ENCODE peak calls at places on chromosome 13, in six cellular contexts. I, K, A, U, L and W are unnamed samples.
A peak's percentile ranks its signal among the peaks of the same experiment; 100 is the strongest.

GRCh38 chr13:43908156-43909126 is 28.7 kb downstream of the LACC1 start:
- DNase-seq in I (peak; percentile 25), K (peak; percentile 55), A (peak; percentile 73), U (no peak), L (no peak), W (peak; percentile 5)

GRCh38 chr13:76953921-76954320 is 5.6 kb downstream of the ACOD1 start:
- DNase-seq in I (no peak), K (no peak), A (no peak), U (no peak), L (no peak), W (no peak)

GRCh38 chr13:41546372-41547252 is 89.3 kb downstream of the RGCC start:
- DNase-seq in I (no peak), K (peak; percentile 32), A (no peak), U (no peak), L (no peak), W (peak; percentile 41)

GRCh38 chr13:75445717-75446529 is 36.0 kb downstream of the TBC1D4 start:
- DNase-seq in I (no peak), K (no peak), A (no peak), U (no peak), L (no peak), W (no peak)

GRCh38 chr13:47897411-47898050 is 103.5 kb downstream of the SUCLA2 start:
- DNase-seq in I (no peak), K (no peak), A (no peak), U (no peak), L (no peak), W (no peak)

GRCh38 chr13:52084971-52085370 is 43.9 kb downstream of the NEK5 start:
- DNase-seq in I (no peak), K (no peak), A (no peak), U (no peak), L (no peak), W (no peak)

GRCh38 chr13:109344552-109345157 is 441.7 kb downstream of the IRS2 start:
- DNase-seq in I (peak; percentile 55), K (no peak), A (no peak), U (no peak), L (no peak), W (no peak)

GRCh38 chr13:68023838-68024581 is 793.9 kb upstream of the PCDH9 start:
- DNase-seq in I (no peak), K (no peak), A (no peak), U (no peak), L (no peak), W (no peak)

GRCh38 chr13:40190656-40191100 is 475.8 kb downstream of the FOXO1 start:
- DNase-seq in I (no peak), K (no peak), A (peak; percentile 86), U (no peak), L (no peak), W (peak; percentile 85)

GRCh38 chr13:75830842-75831241 is 194.7 kb downstream of the LMO7 start:
- DNase-seq in I (no peak), K (no peak), A (no peak), U (no peak), L (no peak), W (no peak)

GRCh38 chr13:47896546-47896945 is 104.5 kb downstream of the SUCLA2 start:
- DNase-seq in I (no peak), K (no peak), A (no peak), U (no peak), L (no peak), W (no peak)

GRCh38 chr13:20938302-20938701 is 35.8 kb upstream of the XPO4 start:
- DNase-seq in I (no peak), K (no peak), A (no peak), U (no peak), L (no peak), W (no peak)

GRCh38 chr13:98752942-98753290 is 444 bp upstream of the SLC15A1 start:
- DNase-seq in I (no peak), K (no peak), A (no peak), U (no peak), L (no peak), W (no peak)

GRCh38 chr13:40109324-40109958 is 454.0 kb downstream of the COG6 start:
- DNase-seq in I (peak; percentile 5), K (peak; percentile 70), A (peak; percentile 34), U (no peak), L (no peak), W (no peak)

GRCh38 chr13:49810825-49811526 is 18.5 kb upstream of the KPNA3 start:
- DNase-seq in I (no peak), K (no peak), A (peak; percentile 73), U (no peak), L (no peak), W (no peak)

GRCh38 chr13:33610471-33611015 is 207.4 kb upstream of the RFC3 start:
- DNase-seq in I (no peak), K (no peak), A (no peak), U (peak; percentile 78), L (no peak), W (peak; percentile 73)

GRCh38 chr13:80083516-80084085 is 257.3 kb downstream of the SPRY2 start:
- DNase-seq in I (no peak), K (no peak), A (no peak), U (no peak), L (no peak), W (no peak)

GRCh38 chr13:99310382-99311031 is 3.3 kb upstream of the GPR183 start:
- DNase-seq in I (no peak), K (peak; percentile 74), A (no peak), U (no peak), L (no peak), W (no peak)

GRCh38 chr13:51015973-51016372 is 95.1 kb downstream of the C13orf42 start:
- DNase-seq in I (no peak), K (no peak), A (no peak), U (no peak), L (no peak), W (no peak)

GRCh38 chr13:106490887-106491321 is 44.6 kb downstream of the EFNB2 start:
- DNase-seq in I (no peak), K (no peak), A (no peak), U (no peak), L (no peak), W (peak; percentile 20)

GRCh38 chr13:32548837-32549236 is 10.2 kb upstream of the N4BP2L2 start:
- DNase-seq in I (no peak), K (peak; percentile 8), A (no peak), U (no peak), L (no peak), W (no peak)

GRCh38 chr13:78497702-78498319 is 105.5 kb downstream of the POU4F1 start:
- DNase-seq in I (no peak), K (no peak), A (no peak), U (peak; percentile 15), L (no peak), W (no peak)

GRCh38 chr13:47298506-47298905 is 401.7 kb upstream of the HTR2A start:
- DNase-seq in I (no peak), K (no peak), A (no peak), U (no peak), L (no peak), W (no peak)

GRCh38 chr13:75482070-75482819 is at the start of gene TBC1D4:
- DNase-seq in I (peak; percentile 50), K (peak; percentile 67), A (peak; percentile 94), U (peak; percentile 84), L (peak; percentile 93), W (peak; percentile 79)

GRCh38 chr13:42001580-42001979 is 40.7 kb upstream of the VWA8 start:
- DNase-seq in I (no peak), K (peak; percentile 77), A (peak; percentile 58), U (no peak), L (no peak), W (no peak)

GRCh38 chr13:45055902-45056648 is 64.2 kb upstream of the GTF2F2 start:
- DNase-seq in I (no peak), K (no peak), A (no peak), U (no peak), L (no peak), W (peak; percentile 49)

GRCh38 chr13:97388385-97388784 is 45.6 kb upstream of the RAP2A start:
- DNase-seq in I (no peak), K (no peak), A (no peak), U (no peak), L (no peak), W (no peak)

GRCh38 chr13:57925250-57925649 is 293.7 kb downstream of the PCDH17 start:
- DNase-seq in I (no peak), K (no peak), A (peak; percentile 31), U (no peak), L (no peak), W (no peak)

GRCh38 chr13:103873725-103874124 is 807.5 kb upstream of the SLC10A2 start:
- DNase-seq in I (no peak), K (no peak), A (no peak), U (no peak), L (no peak), W (no peak)

DNA sequence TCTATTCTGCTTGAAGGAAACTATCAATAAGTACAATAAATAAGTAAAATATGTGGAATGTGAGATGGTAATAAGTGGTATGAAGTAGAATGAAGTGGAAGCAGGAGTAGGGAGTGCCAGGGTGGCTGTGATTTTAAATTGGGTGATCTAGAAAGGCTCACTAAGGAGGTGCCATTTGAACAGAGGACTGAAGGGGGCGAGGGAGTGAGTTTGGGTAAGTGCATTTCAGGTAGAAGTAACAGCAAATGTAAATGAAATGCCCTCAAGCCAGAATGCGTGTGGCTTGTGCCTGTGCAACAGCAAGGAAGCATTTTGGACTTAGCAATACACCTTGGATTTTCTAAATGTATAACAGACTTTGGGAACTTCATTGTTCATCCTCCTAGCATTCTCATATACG is 77.1 kb downstream of the CCNA1 start:
- DNase-seq in I (no peak), K (no peak), A (no peak), U (no peak), L (no peak), W (peak; percentile 2)
- TF ChIP-seq CTCF in I (no peak), K (no peak), A (no peak), U (no peak), L (no peak), W (no peak)

GRCh38 chr13:110548891-110549794 is 12.4 kb downstream of the RAB20 start:
- DNase-seq in I (no peak), K (no peak), A (peak; percentile 3), U (no peak), L (no peak), W (no peak)
- TF ChIP-seq CTCF in I (no peak), K (no peak), A (no peak), U (no peak), L (no peak), W (no peak)

DNA sequence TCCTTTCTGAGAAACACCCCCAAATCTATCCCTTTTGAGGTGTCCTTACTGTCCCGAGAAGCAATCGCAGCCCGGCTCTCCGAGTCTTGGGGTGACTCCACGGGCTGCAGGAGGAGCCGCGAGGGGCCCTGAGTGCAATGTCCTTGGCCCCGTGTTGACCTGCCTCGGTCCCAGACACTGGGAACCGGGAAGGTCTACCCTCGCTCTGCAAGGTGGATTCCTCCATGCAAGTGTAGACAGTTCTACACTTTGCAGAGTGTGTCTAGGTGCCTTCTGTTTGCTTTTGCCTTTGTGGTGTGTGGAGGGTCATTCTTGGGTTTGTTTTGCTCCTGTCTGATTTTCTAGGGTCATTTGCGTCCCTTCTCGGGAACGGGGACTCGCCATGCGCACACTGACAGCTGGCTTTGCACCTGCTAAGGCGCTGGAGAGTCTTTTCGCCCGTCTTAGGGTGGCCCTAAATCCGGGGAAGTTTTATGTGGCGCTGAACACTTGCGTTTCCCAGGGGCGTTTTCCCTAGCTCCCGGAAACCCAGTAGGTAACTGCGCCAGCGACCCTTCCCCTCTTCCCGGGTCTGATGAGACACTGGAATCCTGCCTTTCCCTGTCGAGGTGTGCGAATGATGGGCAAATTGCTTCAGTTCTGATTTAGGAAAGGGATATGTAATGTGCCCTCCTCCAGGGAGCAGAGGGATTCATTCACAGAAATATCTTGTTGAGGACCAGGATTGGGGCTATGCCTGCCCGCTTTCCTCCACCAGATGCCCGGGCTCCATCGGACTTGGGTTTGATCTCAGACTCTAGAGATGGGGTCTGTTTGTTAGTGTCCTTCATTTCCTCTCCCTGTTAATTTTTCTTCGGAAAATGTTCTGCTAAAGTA is 755 bp downstream of the SERTM1 start:
- DNase-seq in I (no peak), K (no peak), A (no peak), U (no peak), L (peak; percentile 52), W (no peak)
- TF ChIP-seq CTCF in I (no peak), K (no peak), A (no peak), U (no peak), L (no peak), W (no peak)

GRCh38 chr13:83340170-83340569 is 542.1 kb downstream of the SLITRK1 start:
- DNase-seq in I (no peak), K (no peak), A (peak; percentile 11), U (no peak), L (no peak), W (no peak)
- TF ChIP-seq CTCF in I (no peak), K (no peak), A (no peak), U (no peak), L (no peak), W (no peak)